ENCODE peak calls at places on chromosomes 2 and 18, in nine cellular contexts. X is GM12878; G is GM23338; A is bronchial epithelial cell; R is neuronal stem cell; D is kidney; S is sigmoid colon; E is stomach; W is CD8-positive, alpha-beta memory T cell. Z is an unnamed sample.

GRCh38 chr2:17758123-17758522 is 4.2 kb downstream of the GEN1 start:
- DNase-seq in X (no peak), G (no peak), A (no peak), R (no peak), D (no peak), S (no peak), E (no peak), W (no peak), Z (no peak)

GRCh38 chr2:223601932-223602676 is at the start of gene SCG2:
- DNase-seq in X (no peak), G (peak), A (peak), R (peak), D (peak), S (peak), E (peak), W (no peak), Z (peak)

GRCh38 chr18:13611616-13612110 is 114.7 kb downstream of the FAM210A start:
- DNase-seq in X (no peak), G (peak), A (no peak), R (peak), D (peak), S (peak), E (no peak), W (no peak), Z (peak)

GRCh38 chr2:19762142-19762541 is 139.6 kb downstream of the TTC32 start:
- DNase-seq in X (no peak), G (no peak), A (no peak), R (no peak), D (no peak), S (no peak), E (no peak), W (no peak), Z (peak)

GRCh38 chr2:239917957-239918481 is 107.1 kb downstream of the NDUFA10 start:
- DNase-seq in X (no peak), G (no peak), A (no peak), R (no peak), D (peak), S (no peak), E (peak), W (no peak), Z (no peak)

GRCh38 chr2:70861774-70862644 is 26.4 kb upstream of the CD207 start:
- DNase-seq in X (no peak), G (peak), A (peak), R (peak), D (peak), S (peak), E (peak), W (peak), Z (peak)

GRCh38 chr18:79093986-79094385 is 24.8 kb downstream of the ATP9B start:
- DNase-seq in X (no peak), G (no peak), A (peak), R (no peak), D (no peak), S (no peak), E (no peak), W (no peak), Z (no peak)

GRCh38 chr2:146982393-146982846 is 862.4 kb upstream of the ACVR2A start:
- DNase-seq in X (no peak), G (no peak), A (peak), R (no peak), D (no peak), S (peak), E (peak), W (no peak), Z (peak)

GRCh38 chr18:31217455-31217854 is 54.8 kb upstream of the DSC1 start:
- DNase-seq in X (no peak), G (no peak), A (no peak), R (no peak), D (no peak), S (no peak), E (no peak), W (no peak), Z (no peak)

GRCh38 chr2:24994325-24994724 is 22.6 kb upstream of the DNAJC27 start:
- DNase-seq in X (no peak), G (no peak), A (no peak), R (no peak), D (no peak), S (no peak), E (no peak), W (no peak), Z (no peak)

GRCh38 chr2:133012847-133013734 is 343.1 kb upstream of the LYPD1 start:
- DNase-seq in X (peak), G (no peak), A (no peak), R (no peak), D (no peak), S (no peak), E (no peak), W (no peak), Z (no peak)

GRCh38 chr18:7524786-7525185 is 42.3 kb upstream of the PTPRM start:
- DNase-seq in X (no peak), G (no peak), A (no peak), R (no peak), D (no peak), S (no peak), E (no peak), W (no peak), Z (no peak)

GRCh38 chr18:35371412-35372195 is 5.5 kb downstream of the ZNF396 start:
- DNase-seq in X (no peak), G (no peak), A (peak), R (no peak), D (no peak), S (no peak), E (no peak), W (no peak), Z (peak)

GRCh38 chr2:219059375-219059724 is 1.4 kb downstream of the IHH start:
- DNase-seq in X (no peak), G (peak), A (no peak), R (no peak), D (no peak), S (no peak), E (no peak), W (no peak), Z (no peak)
- H3K4me3 ChIP-seq in X (no peak), G (peak), A (no peak), R (no peak), D (peak), S (no peak), E (peak), W (no peak), Z (no peak)

DNA sequence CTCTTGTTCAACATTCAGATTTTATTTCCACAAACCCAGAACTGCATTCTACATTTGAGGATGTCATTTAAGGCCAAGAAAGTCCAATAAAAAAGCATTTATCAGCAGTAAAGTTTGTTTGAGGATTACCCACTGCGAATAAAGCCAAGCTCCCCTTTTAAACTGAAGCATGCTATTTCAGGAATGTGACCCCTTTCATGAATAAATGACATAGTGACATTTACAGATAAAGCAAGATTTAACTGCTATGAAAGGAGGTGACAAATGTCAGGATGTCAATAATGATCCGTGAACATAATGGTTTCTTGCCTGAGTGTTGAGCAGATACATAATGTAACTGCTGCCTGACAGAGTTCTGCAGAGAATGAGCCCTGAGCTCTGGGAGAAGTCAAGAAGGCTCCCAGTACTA is 146.3 kb downstream of the TDRD15 start:
- DNase-seq in X (no peak), G (no peak), A (no peak), R (peak), D (no peak), S (no peak), E (no peak), W (no peak), Z (no peak)
- H3K4me3 ChIP-seq in X (no peak), G (no peak), A (no peak), R (no peak), D (no peak), S (no peak), E (no peak), W (no peak), Z (no peak)

DNA sequence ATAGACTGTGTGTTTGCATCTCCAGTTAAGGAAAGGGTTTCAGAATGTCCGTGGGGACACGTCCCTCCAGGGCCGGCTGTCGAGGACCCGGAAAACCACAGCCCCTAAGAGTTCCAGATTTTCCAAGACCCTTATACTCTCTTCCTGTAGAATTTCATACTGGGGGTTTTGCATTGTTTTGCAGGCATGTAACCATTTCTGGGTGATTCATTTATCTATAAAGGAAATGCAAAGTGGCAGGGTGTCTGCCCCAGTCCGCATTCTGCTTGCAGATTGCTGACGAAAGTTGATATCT is 8.5 kb downstream of the SP9 start:
- DNase-seq in X (no peak), G (no peak), A (no peak), R (no peak), D (no peak), S (no peak), E (no peak), W (no peak), Z (no peak)
- H3K4me3 ChIP-seq in X (no peak), G (peak), A (no peak), R (no peak), D (no peak), S (no peak), E (no peak), W (no peak), Z (no peak)

GRCh38 chr2:201261911-201262310 is 1.6 kb downstream of the CASP8 start:
- DNase-seq in X (no peak), G (no peak), A (no peak), R (no peak), D (no peak), S (no peak), E (no peak), W (no peak), Z (peak)
- H3K4me3 ChIP-seq in X (no peak), G (no peak), A (no peak), R (no peak), D (no peak), S (no peak), E (no peak), W (peak), Z (no peak)

GRCh38 chr18:55404136-55404810 is 183.7 kb downstream of the TCF4 start:
- DNase-seq in X (no peak), G (no peak), A (no peak), R (no peak), D (no peak), S (no peak), E (no peak), W (no peak), Z (no peak)

GRCh38 chr18:55405655-55406373 is 182.2 kb downstream of the TCF4 start:
- DNase-seq in X (no peak), G (no peak), A (peak), R (no peak), D (no peak), S (peak), E (peak), W (no peak), Z (peak)

GRCh38 chr18:55406374-55407045 is 181.5 kb downstream of the TCF4 start:
- DNase-seq in X (no peak), G (no peak), A (no peak), R (no peak), D (no peak), S (no peak), E (no peak), W (no peak), Z (no peak)

GRCh38 chr18:55403555-55403954 is 184.4 kb downstream of the TCF4 start:
- DNase-seq in X (no peak), G (no peak), A (no peak), R (no peak), D (no peak), S (no peak), E (no peak), W (no peak), Z (peak)

DNA sequence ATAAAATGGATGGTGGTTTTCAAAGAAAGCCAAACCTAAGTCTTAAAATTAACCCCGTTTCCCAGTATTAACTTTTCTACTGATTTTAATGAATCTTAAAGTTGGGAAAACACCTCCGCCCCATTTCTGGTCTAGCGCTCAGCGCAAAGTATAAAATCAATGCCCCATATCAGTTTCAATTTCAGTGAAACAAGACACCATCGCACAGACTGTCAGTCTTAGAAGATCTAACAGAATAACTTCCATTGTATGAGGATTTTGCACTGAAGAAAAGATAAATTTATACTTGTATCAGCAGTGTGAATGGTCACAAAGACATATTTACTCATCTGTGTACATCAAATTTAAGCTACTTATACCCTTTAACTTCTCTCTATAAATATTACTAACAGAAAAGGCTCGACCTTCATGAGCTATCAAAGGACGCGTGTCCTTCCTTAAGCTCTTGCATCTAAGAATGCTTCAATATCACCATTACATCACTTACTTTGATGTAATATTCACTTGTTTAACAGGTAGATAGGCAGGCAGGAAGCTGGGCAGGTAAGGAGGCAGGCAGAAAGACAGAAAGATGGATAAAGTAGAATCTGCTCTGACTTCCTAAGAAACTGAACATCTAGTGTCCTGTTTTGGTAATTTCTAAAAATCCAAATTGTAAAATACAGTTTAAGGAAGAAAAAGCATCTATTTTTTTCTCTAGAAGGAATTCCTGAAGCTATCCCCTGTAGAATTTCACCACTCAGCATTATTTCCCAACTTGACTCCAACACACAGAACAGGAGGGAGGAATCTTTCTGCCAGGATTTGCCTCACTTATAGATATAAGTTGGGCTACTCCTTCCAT is 183.0 kb downstream of the TCF4 start:
- DNase-seq in X (no peak), G (no peak), A (no peak), R (no peak), D (no peak), S (no peak), E (no peak), W (no peak), Z (no peak)
- H3K4me3 ChIP-seq in X (no peak), G (no peak), A (no peak), R (no peak), D (no peak), S (no peak), E (no peak), W (no peak), Z (no peak)

GRCh38 chr2:172462393-172463381 is 35.3 kb downstream of the ITGA6 start:
- DNase-seq in X (peak), G (no peak), A (peak), R (no peak), D (no peak), S (no peak), E (no peak), W (peak), Z (no peak)

GRCh38 chr2:172467382-172467781 is 40.0 kb downstream of the ITGA6 start:
- DNase-seq in X (no peak), G (no peak), A (no peak), R (no peak), D (no peak), S (no peak), E (no peak), W (no peak), Z (no peak)

GRCh38 chr2:172464340-172465129 is 37.1 kb downstream of the ITGA6 start:
- DNase-seq in X (no peak), G (no peak), A (peak), R (no peak), D (no peak), S (no peak), E (no peak), W (no peak), Z (no peak)

GRCh38 chr2:172461591-172462392 is 34.4 kb downstream of the ITGA6 start:
- DNase-seq in X (no peak), G (peak), A (peak), R (peak), D (peak), S (no peak), E (peak), W (peak), Z (peak)

DNA sequence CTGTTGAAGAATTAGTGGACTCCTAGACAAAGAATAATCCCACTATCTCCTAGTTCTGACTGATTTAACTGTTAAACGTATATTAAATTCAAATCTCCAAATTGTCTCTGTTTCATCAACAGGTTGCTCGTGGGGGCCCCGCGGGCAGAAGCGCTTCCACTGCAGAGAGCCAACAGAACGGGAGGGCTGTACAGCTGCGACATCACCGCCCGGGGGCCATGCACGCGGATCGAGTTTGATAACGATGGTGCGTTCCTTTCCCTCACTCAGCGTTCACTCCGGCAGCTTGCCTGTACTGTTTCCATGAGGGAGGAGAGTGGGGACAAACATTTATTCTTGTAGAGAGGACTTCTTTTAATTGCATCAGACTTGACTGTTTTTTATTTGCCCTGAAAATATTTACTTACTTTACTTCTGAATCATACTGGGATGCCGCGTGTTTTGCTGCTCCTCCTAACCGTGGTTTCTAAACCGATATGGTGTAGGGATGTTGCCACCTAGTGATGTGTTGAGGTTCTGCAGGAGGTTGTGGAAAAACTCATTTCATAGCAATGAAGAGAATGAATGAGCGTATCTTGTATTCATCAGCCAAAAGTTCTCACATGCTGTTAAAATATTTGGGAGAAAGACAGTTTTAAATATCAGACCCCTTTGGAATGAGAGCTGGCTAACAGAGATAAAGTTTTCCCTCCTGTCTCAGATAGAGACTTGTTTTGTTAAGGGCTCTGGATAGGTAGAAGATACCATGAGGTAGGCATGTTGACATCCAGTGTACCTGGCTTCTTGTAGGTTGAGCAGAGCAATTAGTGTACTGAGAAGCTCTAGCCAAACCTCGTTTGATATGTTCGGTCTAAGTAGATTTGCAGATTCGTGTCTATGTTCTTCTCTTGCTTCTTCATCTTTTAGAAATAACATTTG is 38.3 kb downstream of the ITGA6 start:
- DNase-seq in X (no peak), G (peak), A (peak), R (peak), D (no peak), S (peak), E (peak), W (peak), Z (peak)
- H3K4me3 ChIP-seq in X (no peak), G (no peak), A (no peak), R (no peak), D (no peak), S (peak), E (peak), W (peak), Z (peak)

GRCh38 chr2:203019142-203019541 is 4.5 kb downstream of the NBEAL1 start:
- DNase-seq in X (no peak), G (no peak), A (no peak), R (no peak), D (no peak), S (no peak), E (no peak), W (no peak), Z (no peak)
- H3K4me3 ChIP-seq in X (peak), G (no peak), A (peak), R (no peak), D (peak), S (peak), E (peak), W (no peak), Z (peak)

DNA sequence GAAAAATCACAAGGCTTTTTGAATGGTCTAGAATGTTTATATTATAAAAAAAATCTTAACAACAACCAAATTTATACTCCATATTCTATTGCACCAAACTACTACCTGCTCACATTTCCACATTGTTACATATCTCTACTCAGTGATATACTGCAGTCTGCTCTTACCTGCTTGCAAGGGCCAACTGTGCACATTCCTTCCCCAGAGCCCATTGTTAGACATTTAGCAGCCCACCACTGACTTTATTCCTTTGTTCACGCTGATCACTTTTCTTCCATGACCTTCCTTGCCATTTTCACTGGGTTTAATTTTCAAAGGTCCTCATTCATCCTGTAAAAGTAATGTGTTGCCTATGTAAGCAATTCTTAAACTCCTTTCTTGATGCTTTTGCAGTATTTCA is 109.7 kb upstream of the KCNJ3 start:
- DNase-seq in X (no peak), G (peak), A (no peak), R (no peak), D (no peak), S (no peak), E (no peak), W (no peak), Z (no peak)
- H3K4me3 ChIP-seq in X (no peak), G (peak), A (no peak), R (no peak), D (no peak), S (no peak), E (no peak), W (no peak), Z (no peak)

DNA sequence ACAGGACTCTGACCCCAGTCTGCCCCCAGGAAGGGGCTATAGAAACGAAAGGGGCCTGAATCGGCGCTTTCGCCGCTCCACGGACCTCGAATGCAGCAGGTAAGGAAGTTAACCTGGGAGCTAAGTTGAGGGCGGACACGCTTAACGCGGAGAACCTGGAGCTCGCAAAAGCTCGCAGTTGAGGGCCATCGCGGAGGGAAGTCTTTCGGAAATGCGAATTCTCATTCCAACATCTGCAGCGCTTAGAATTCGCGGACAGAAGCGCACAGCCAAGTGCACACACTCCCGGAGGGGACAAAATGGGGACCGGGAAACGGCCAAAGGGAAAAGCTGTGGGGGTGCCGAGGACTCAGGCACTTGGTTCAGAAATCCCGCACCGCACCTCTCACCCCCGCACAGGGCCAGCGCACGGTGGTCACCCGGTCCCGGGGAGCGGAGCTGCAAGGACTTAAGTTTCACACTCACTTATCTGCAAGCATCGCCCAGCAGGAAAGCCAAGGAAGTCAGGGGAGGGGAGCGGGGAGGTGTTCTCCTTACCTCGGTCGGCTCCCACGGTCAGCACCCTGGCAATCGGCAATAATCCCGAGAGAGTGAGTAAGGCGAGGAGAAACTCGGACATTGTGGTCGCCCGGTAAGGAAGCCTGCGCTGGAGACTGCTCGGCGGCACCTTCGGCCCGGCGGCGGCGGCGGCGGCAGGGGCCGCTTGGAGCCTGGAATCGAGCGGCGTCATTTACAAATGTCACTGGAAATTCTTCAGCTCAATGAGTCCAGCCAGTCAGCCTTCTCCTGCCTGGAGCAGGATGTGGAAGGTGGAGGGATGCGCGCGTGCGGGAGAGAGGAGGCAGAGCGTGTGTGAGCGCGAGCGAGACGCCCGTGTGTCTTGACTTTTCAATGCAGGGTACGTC is 453 bp downstream of the LRP1B start:
- DNase-seq in X (no peak), G (peak), A (peak), R (peak), D (peak), S (peak), E (peak), W (no peak), Z (peak)
- H3K4me3 ChIP-seq in X (peak), G (peak), A (peak), R (peak), D (peak), S (peak), E (peak), W (no peak), Z (peak)

Z was measured in AG10803.